ENCODE peak calls at places on chromosomes 2 and 18, in nine cellular contexts. C is posterior cingulate gyrus; K is activated CD4-positive, CD25-positive, alpha-beta regulatory T cell treated with anti-CD3 and anti-CD28 coated beads, Interleukin-2, amount 50 U/mL, for 72 hours; M is activated CD4-positive, alpha-beta T cell treated with anti-CD3 and anti-CD28 coated beads, Interleukin-2, amount 50 U/mL, for 48 hours; J is stimulated activated CD4-positive, alpha-beta T cell treated with anti-CD3 and anti-CD28 coated beads, Interleukin-2, amount 100 ng/mL, for 24 hours; W is Right ventricle myocardium superior; P is AG08395; Z is bronchial epithelial cell; G is RCC 7860. S is an unnamed sample.

GRCh38 chr2:6516674-6517073 is 349.0 kb downstream of the CMPK2 start:
- DNase-seq in C (no peak), K (no peak), M (no peak), J (no peak), W (no peak), P (no peak), Z (no peak), G (no peak), S (no peak)

GRCh38 chr2:118246726-118247125 is 158.5 kb downstream of the INSIG2 start:
- DNase-seq in C (no peak), K (no peak), M (no peak), J (no peak), W (peak; percentile 55), P (peak; percentile 74), Z (peak; percentile 47), G (peak; percentile 18), S (no peak)

GRCh38 chr2:204896146-204896545 is 350.9 kb downstream of the PARD3B start:
- DNase-seq in C (no peak), K (no peak), M (no peak), J (no peak), W (no peak), P (no peak), Z (no peak), G (no peak), S (no peak)

GRCh38 chr2:195967336-195967735 is 101.3 kb downstream of the DNAH7 start:
- DNase-seq in C (no peak), K (no peak), M (no peak), J (no peak), W (no peak), P (no peak), Z (peak; percentile 74), G (no peak), S (no peak)

GRCh38 chr2:42072349-42073118 is 24.7 kb downstream of the PKDCC start:
- DNase-seq in C (no peak), K (no peak), M (no peak), J (no peak), W (peak; percentile 77), P (no peak), Z (peak; percentile 8), G (no peak), S (no peak)

GRCh38 chr2:159960413-159960812 is 102.0 kb downstream of the PLA2R1 start:
- DNase-seq in C (no peak), K (no peak), M (no peak), J (no peak), W (no peak), P (peak; percentile 75), Z (peak; percentile 97), G (peak; percentile 74), S (no peak)

GRCh38 chr2:112626604-112627059 is 19.1 kb upstream of the SLC20A1 start:
- DNase-seq in C (peak; percentile 94), K (peak; percentile 57), M (peak; percentile 65), J (peak; percentile 61), W (peak; percentile 77), P (peak; percentile 56), Z (no peak), G (peak; percentile 62), S (peak; percentile 86)

GRCh38 chr18:8357320-8357719 is 251.9 kb upstream of the RAB12 start:
- DNase-seq in C (no peak), K (no peak), M (no peak), J (no peak), W (no peak), P (no peak), Z (no peak), G (no peak), S (no peak)

GRCh38 chr2:150468350-150468960 is 19.0 kb downstream of the RND3 start:
- DNase-seq in C (no peak), K (no peak), M (no peak), J (no peak), W (no peak), P (no peak), Z (peak; percentile 49), G (no peak), S (no peak)

GRCh38 chr2:220096406-220096805 is 469.0 kb downstream of the SLC4A3 start:
- DNase-seq in C (no peak), K (no peak), M (no peak), J (no peak), W (no peak), P (no peak), Z (no peak), G (no peak), S (no peak)

GRCh38 chr2:196876364-196876763 is 50.1 kb downstream of the PGAP1 start:
- DNase-seq in C (no peak), K (no peak), M (no peak), J (no peak), W (no peak), P (no peak), Z (no peak), G (no peak), S (no peak)

GRCh38 chr2:207337234-207338219 is 171.8 kb upstream of the KLF7 start:
- DNase-seq in C (no peak), K (no peak), M (no peak), J (peak; percentile 31), W (no peak), P (no peak), Z (peak; percentile 100), G (peak; percentile 90), S (no peak)

GRCh38 chr2:33494155-33494779 is 17.8 kb downstream of the RASGRP3 start:
- DNase-seq in C (no peak), K (no peak), M (no peak), J (no peak), W (no peak), P (no peak), Z (peak; percentile 63), G (no peak), S (no peak)

GRCh38 chr2:8477511-8478132 is 204.2 kb upstream of the ID2 start:
- DNase-seq in C (no peak), K (peak; percentile 41), M (no peak), J (no peak), W (no peak), P (no peak), Z (no peak), G (peak; percentile 42), S (no peak)

GRCh38 chr2:207625014-207625755 is at the start of gene METTL21A:
- DNase-seq in C (peak; percentile 96), K (peak; percentile 90), M (peak; percentile 93), J (peak; percentile 94), W (peak; percentile 94), P (peak; percentile 89), Z (peak; percentile 41), G (peak; percentile 80), S (peak; percentile 89)

GRCh38 chr2:73999881-74000597 is 15.3 kb downstream of the TET3 start:
- DNase-seq in C (no peak), K (no peak), M (no peak), J (no peak), W (peak; percentile 45), P (no peak), Z (no peak), G (peak; percentile 36), S (no peak)

GRCh38 chr2:128787616-128788015 is 468.9 kb upstream of the HS6ST1 start:
- DNase-seq in C (no peak), K (no peak), M (no peak), J (no peak), W (no peak), P (no peak), Z (no peak), G (no peak), S (no peak)

GRCh38 chr2:212147921-212148513 is 390.6 kb downstream of the ERBB4 start:
- DNase-seq in C (no peak), K (no peak), M (no peak), J (no peak), W (no peak), P (peak; percentile 10), Z (no peak), G (no peak), S (no peak)

GRCh38 chr2:20561703-20562454 is 89.0 kb downstream of the HS1BP3 start:
- DNase-seq in C (peak; percentile 5), K (no peak), M (no peak), J (no peak), W (no peak), P (peak; percentile 87), Z (peak; percentile 78), G (peak; percentile 18), S (no peak)

GRCh38 chr2:95278051-95278471 is 3.8 kb downstream of the PROM2 start:
- DNase-seq in C (peak; percentile 78), K (no peak), M (no peak), J (no peak), W (peak; percentile 32), P (peak; percentile 84), Z (peak; percentile 91), G (peak; percentile 60), S (no peak)

GRCh38 chr2:199382091-199382490 is 75.6 kb downstream of the SATB2 start:
- DNase-seq in C (peak; percentile 80), K (no peak), M (no peak), J (no peak), W (no peak), P (no peak), Z (no peak), G (no peak), S (peak; percentile 7)

GRCh38 chr2:159362816-159363251 is 76.3 kb upstream of the WDSUB1 start:
- DNase-seq in C (no peak), K (no peak), M (no peak), J (no peak), W (no peak), P (peak; percentile 5), Z (peak; percentile 98), G (peak; percentile 25), S (no peak)

GRCh38 chr2:152594792-152595191 is 122.5 kb downstream of the PRPF40A start:
- DNase-seq in C (no peak), K (no peak), M (no peak), J (no peak), W (peak; percentile 55), P (peak; percentile 15), Z (peak; percentile 24), G (no peak), S (peak; percentile 55)

GRCh38 chr2:69018629-69019227 is 5.7 kb downstream of the ANTXR1 start:
- DNase-seq in C (no peak), K (no peak), M (no peak), J (no peak), W (no peak), P (peak; percentile 44), Z (no peak), G (no peak), S (no peak)

GRCh38 chr2:123808243-123808642 is 216.8 kb upstream of the CNTNAP5 start:
- DNase-seq in C (no peak), K (no peak), M (no peak), J (no peak), W (no peak), P (no peak), Z (no peak), G (no peak), S (no peak)

GRCh38 chr18:62919109-62919838 is 203.9 kb downstream of the PHLPP1 start:
- DNase-seq in C (no peak), K (no peak), M (no peak), J (no peak), W (no peak), P (no peak), Z (no peak), G (no peak), S (no peak)

GRCh38 chr2:190186238-190186637 is 123.7 kb upstream of the MSTN start:
- DNase-seq in C (no peak), K (no peak), M (no peak), J (no peak), W (no peak), P (peak; percentile 20), Z (no peak), G (no peak), S (no peak)

GRCh38 chr18:60568211-60568610 is 195.6 kb upstream of the MC4R start:
- DNase-seq in C (no peak), K (no peak), M (no peak), J (no peak), W (no peak), P (peak; percentile 2), Z (no peak), G (no peak), S (no peak)

GRCh38 chr2:50225021-50225928 is 806.7 kb downstream of the NRXN1 start:
- DNase-seq in C (no peak), K (no peak), M (no peak), J (no peak), W (no peak), P (no peak), Z (no peak), G (no peak), S (no peak)

GRCh38 chr2:211928186-211928585 is 610.4 kb downstream of the ERBB4 start:
- DNase-seq in C (no peak), K (no peak), M (no peak), J (no peak), W (no peak), P (no peak), Z (no peak), G (no peak), S (no peak)

GRCh38 chr18:10095356-10095755 is 181.5 kb downstream of the VAPA start:
- DNase-seq in C (no peak), K (no peak), M (no peak), J (no peak), W (no peak), P (no peak), Z (no peak), G (no peak), S (no peak)

S was measured in Ammon's horn.